ENCODE peak calls at places on chromosomes 13 and 19, in eight cellular contexts. M is fibroblast of lung, T is A549, J is breast epithelium, K is ovary, I is endodermal cell, N is adrenal gland, V is PC-3. L is an unnamed sample.
A peak's percentile ranks its signal among the peaks of the same experiment; 100 is the strongest.

GRCh38 chr19:15297416-15298224 is 34.7 kb downstream of the BRD4 start:
- DNase-seq in M (peak; percentile 71), T (peak; percentile 85), J (no peak), K (no peak), I (no peak), N (peak; percentile 14), V (peak; percentile 47), L (peak; percentile 39)

GRCh38 chr19:54803410-54803809 is at the start of gene KIR2DL4:
- DNase-seq in M (no peak), T (no peak), J (no peak), K (no peak), I (no peak), N (no peak), V (no peak), L (no peak)

GRCh38 chr13:108834193-108834592 is 204.8 kb downstream of the MYO16 start:
- DNase-seq in M (no peak), T (no peak), J (no peak), K (no peak), I (no peak), N (no peak), V (peak; percentile 2), L (no peak)

GRCh38 chr19:5170329-5170745 is 170.3 kb downstream of the PTPRS start:
- DNase-seq in M (no peak), T (peak; percentile 37), J (no peak), K (no peak), I (peak; percentile 87), N (no peak), V (no peak), L (peak; percentile 39)

GRCh38 chr13:27619711-27620376 is 485 bp downstream of the LNX2 start:
- DNase-seq in M (peak; percentile 42), T (peak; percentile 7), J (peak; percentile 22), K (peak; percentile 57), I (no peak), N (peak; percentile 56), V (peak; percentile 29), L (peak; percentile 43)

GRCh38 chr13:110396913-110397379 is 89.9 kb downstream of the COL4A2 start:
- DNase-seq in M (peak; percentile 100), T (peak; percentile 44), J (peak; percentile 92), K (peak; percentile 92), I (no peak), N (peak; percentile 90), V (peak; percentile 92), L (peak; percentile 52)

GRCh38 chr19:31553112-31553843 is 204.0 kb upstream of the TSHZ3 start:
- DNase-seq in M (no peak), T (peak; percentile 29), J (no peak), K (no peak), I (no peak), N (no peak), V (peak; percentile 6), L (no peak)

GRCh38 chr19:16825312-16826168 is 3.7 kb upstream of the SIN3B start:
- DNase-seq in M (peak; percentile 79), T (no peak), J (peak; percentile 46), K (peak; percentile 79), I (peak; percentile 86), N (peak; percentile 74), V (no peak), L (peak; percentile 38)

GRCh38 chr19:35846038-35846668 is 6.2 kb downstream of the NPHS1 start:
- DNase-seq in M (no peak), T (peak; percentile 58), J (no peak), K (no peak), I (peak; percentile 73), N (no peak), V (peak; percentile 37), L (peak; percentile 47)
- H3K4me3 ChIP-seq in M (no peak overlapping the region), T (peak overlapping the region; percentile 49), J (peak overlapping the region; percentile 60), K (no peak overlapping the region), I (no peak overlapping the region), N (no peak overlapping the region), V (peak overlapping the region; percentile 52), L (peak overlapping the region; percentile 20)

GRCh38 chr13:75442736-75443234 is 39.2 kb downstream of the TBC1D4 start:
- DNase-seq in M (no peak), T (no peak), J (no peak), K (no peak), I (no peak), N (no peak), V (no peak), L (peak; percentile 29)

GRCh38 chr13:75440100-75440499 is 41.9 kb downstream of the TBC1D4 start:
- DNase-seq in M (no peak), T (no peak), J (no peak), K (no peak), I (no peak), N (no peak), V (no peak), L (peak; percentile 75)

GRCh38 chr13:75432811-75433244 is 49.1 kb downstream of the TBC1D4 start:
- DNase-seq in M (no peak), T (no peak), J (no peak), K (no peak), I (no peak), N (peak; percentile 42), V (peak; percentile 77), L (no peak)

GRCh38 chr13:75432045-75432444 is 49.9 kb downstream of the TBC1D4 start:
- DNase-seq in M (no peak), T (peak; percentile 33), J (no peak), K (no peak), I (no peak), N (no peak), V (no peak), L (no peak)

GRCh38 chr13:75437582-75438318 is 44.2 kb downstream of the TBC1D4 start:
- DNase-seq in M (peak; percentile 57), T (no peak), J (no peak), K (no peak), I (no peak), N (no peak), V (no peak), L (no peak)
- H3K4me1 ChIP-seq in M (peaks cover 2% of the 10 kb centered on the region), T (peaks cover 23% of the 10 kb centered on the region), J (no peaks in the 10 kb centered on the region), K (peaks cover 8% of the 10 kb centered on the region), I (no peaks in the 10 kb centered on the region), N (peaks cover 44% of the 10 kb centered on the region), V (peaks cover 6% of the 10 kb centered on the region), L (no peaks in the 10 kb centered on the region)

GRCh38 chr19:43625918-43626579 is 6.6 kb upstream of the ZNF428 start:
- DNase-seq in M (no peak), T (peak; percentile 71), J (no peak), K (no peak), I (peak; percentile 81), N (no peak), V (no peak), L (peak; percentile 35)

GRCh38 chr19:43622956-43623355 is 3.5 kb upstream of the ZNF428 start:
- DNase-seq in M (no peak), T (no peak), J (no peak), K (no peak), I (no peak), N (no peak), V (no peak), L (no peak)

GRCh38 chr19:43623889-43624670 is 4.7 kb upstream of the ZNF428 start:
- DNase-seq in M (no peak), T (no peak), J (no peak), K (no peak), I (peak; percentile 93), N (no peak), V (no peak), L (no peak)

GRCh38 chr19:43626838-43627237 is 7.4 kb upstream of the ZNF428 start:
- DNase-seq in M (no peak), T (no peak), J (no peak), K (no peak), I (no peak), N (no peak), V (no peak), L (no peak)

GRCh38 chr19:43624933-43625332 is 5.5 kb upstream of the ZNF428 start:
- DNase-seq in M (no peak), T (peak; percentile 49), J (peak; percentile 58), K (peak; percentile 53), I (peak; percentile 98), N (peak; percentile 45), V (no peak), L (peak; percentile 85)
- TF ChIP-seq CTCF in M (no peak), T (no peak), J (no peak), K (no peak), I (peak; percentile 72), N (no peak), V (no peak), L (peak; percentile 16)

GRCh38 chr19:19405919-19406877 is 723 bp downstream of the GATAD2A start:
- DNase-seq in M (peak; percentile 54), T (peak; percentile 30), J (no peak), K (peak; percentile 68), I (peak; percentile 78), N (peak; percentile 54), V (peak; percentile 54), L (peak; percentile 59)

GRCh38 chr19:19404879-19405860 is at the start of gene GATAD2A:
- DNase-seq in M (peak; percentile 86), T (peak; percentile 87), J (peak; percentile 89), K (peak; percentile 96), I (peak; percentile 96), N (peak; percentile 96), V (peak; percentile 95), L (peak; percentile 96)

GRCh38 chr19:19406878-19407639 is 1.6 kb downstream of the GATAD2A start:
- DNase-seq in M (peak; percentile 52), T (peak; percentile 53), J (peak; percentile 45), K (no peak), I (no peak), N (peak; percentile 65), V (peak; percentile 61), L (peak; percentile 72)

GRCh38 chr19:19409235-19410030 is 4.0 kb downstream of the GATAD2A start:
- DNase-seq in M (no peak), T (no peak), J (no peak), K (no peak), I (no peak), N (no peak), V (peak; percentile 78), L (no peak)

GRCh38 chr19:19407640-19407933 is 2.1 kb downstream of the GATAD2A start:
- DNase-seq in M (no peak), T (no peak), J (no peak), K (no peak), I (no peak), N (no peak), V (no peak), L (no peak)
- H3K4me3 ChIP-seq in M (peak overlapping the region; percentile 85), T (no peak overlapping the region), J (peak overlapping the region; percentile 93), K (no peak overlapping the region), I (peak overlapping the region; percentile 90), N (no peak overlapping the region), V (peak overlapping the region; percentile 85), L (peak overlapping the region; percentile 76)

GRCh38 chr19:42450314-42450934 is 7.7 kb upstream of the CXCL17 start:
- DNase-seq in M (peak; percentile 70), T (peak; percentile 97), J (peak; percentile 88), K (peak; percentile 76), I (peak; percentile 87), N (peak; percentile 88), V (peak; percentile 87), L (peak; percentile 93)
- H3K4me1 ChIP-seq in M (no peaks in the 10 kb centered on the region), T (peaks cover 29% of the 10 kb centered on the region), J (peaks cover 8% of the 10 kb centered on the region), K (no peaks in the 10 kb centered on the region), I (peaks cover 7% of the 10 kb centered on the region), N (peaks cover 7% of the 10 kb centered on the region), V (peaks cover 31% of the 10 kb centered on the region), L (peaks cover 2% of the 10 kb centered on the region)

L was measured in colonic mucosa.